ENCODE peak calls at places on chromosome 17, in six cellular contexts. V, S, C, Q, E and K are unnamed samples.

GRCh38 chr17:40306395-40306794 is 2.6 kb upstream of the RARA start:
- DNase-seq in V (no peak), S (no peak), C (no peak), Q (no peak), E (no peak), K (no peak)

GRCh38 chr17:13030459-13031305 is 12.9 kb upstream of the ELAC2 start:
- DNase-seq in V (no peak), S (peak; percentile 72), C (peak; percentile 59), Q (peak; percentile 69), E (peak; percentile 77), K (no peak)

GRCh38 chr17:57970706-57971105 is 15.5 kb upstream of the CUEDC1 start:
- DNase-seq in V (no peak), S (no peak), C (no peak), Q (no peak), E (no peak), K (no peak)

GRCh38 chr17:59427425-59427921 is 96.0 kb downstream of the YPEL2 start:
- DNase-seq in V (no peak), S (peak; percentile 23), C (peak; percentile 31), Q (peak; percentile 53), E (no peak), K (no peak)

GRCh38 chr17:80892900-80893603 is 98.6 kb upstream of the CHMP6 start:
- DNase-seq in V (peak; percentile 13), S (peak; percentile 76), C (no peak), Q (peak; percentile 48), E (no peak), K (peak; percentile 23)

GRCh38 chr17:65137076-65137935 is at the start of gene RGS9:
- DNase-seq in V (no peak), S (peak; percentile 57), C (peak; percentile 84), Q (peak; percentile 54), E (peak; percentile 68), K (peak; percentile 83)

GRCh38 chr17:76135810-76136188 is 5.2 kb downstream of the FOXJ1 start:
- DNase-seq in V (no peak), S (no peak), C (no peak), Q (no peak), E (no peak), K (no peak)

GRCh38 chr17:17001076-17001777 is 29.3 kb upstream of the TNFRSF13B start:
- DNase-seq in V (no peak), S (no peak), C (no peak), Q (no peak), E (no peak), K (no peak)

GRCh38 chr17:57869599-57870282 is 19.9 kb upstream of the MRPS23 start:
- DNase-seq in V (peak; percentile 77), S (peak; percentile 94), C (no peak), Q (peak; percentile 81), E (no peak), K (no peak)

GRCh38 chr17:29131814-29132682 is 48.1 kb downstream of the MYO18A start:
- DNase-seq in V (peak; percentile 74), S (peak; percentile 91), C (no peak), Q (peak; percentile 72), E (no peak), K (no peak)

GRCh38 chr17:68197997-68198930 is 49.6 kb upstream of the AMZ2 start:
- DNase-seq in V (no peak), S (no peak), C (no peak), Q (no peak), E (no peak), K (no peak)

GRCh38 chr17:27454089-27454488 is 2.2 kb upstream of the KSR1 start:
- DNase-seq in V (no peak), S (no peak), C (no peak), Q (no peak), E (no peak), K (no peak)

GRCh38 chr17:5249615-5250014 is 15.0 kb upstream of the SCIMP start:
- DNase-seq in V (peak; percentile 65), S (peak; percentile 86), C (peak; percentile 57), Q (peak; percentile 92), E (peak; percentile 75), K (peak; percentile 26)

GRCh38 chr17:38442548-38442947 is 14.3 kb downstream of the ARHGAP23 start:
- DNase-seq in V (no peak), S (peak; percentile 31), C (no peak), Q (no peak), E (no peak), K (no peak)

GRCh38 chr17:6374761-6375312 is 60.1 kb downstream of the AIPL1 start:
- DNase-seq in V (no peak), S (no peak), C (no peak), Q (peak; percentile 22), E (no peak), K (no peak)

GRCh38 chr17:17693253-17693954 is 12.1 kb downstream of the RAI1 start:
- DNase-seq in V (no peak), S (no peak), C (peak; percentile 62), Q (no peak), E (peak; percentile 27), K (no peak)